ENCODE peak calls at places on chromosome 12, in eight cellular contexts. Z is IMR-90, W is HCT116, T is K562, S is uterus, A is heart left ventricle, X is esophagus squamous epithelium, H is ovary. B is an unnamed sample.

GRCh38 chr12:31524791-31525495 is 66.0 kb downstream of the DENND5B start:
- DNase-seq in Z (peak; percentile 79), W (peak; percentile 13), T (no peak), S (no peak), A (no peak), X (no peak), H (no peak), B (no peak)

GRCh38 chr12:42968426-42968825 is 378.9 kb upstream of the PRICKLE1 start:
- DNase-seq in Z (peak; percentile 44), W (no peak), T (no peak), S (no peak), A (no peak), X (no peak), H (no peak), B (no peak)

GRCh38 chr12:67663121-67663520 is 14.6 kb downstream of the DYRK2 start:
- DNase-seq in Z (peak; percentile 97), W (no peak), T (no peak), S (no peak), A (no peak), X (no peak), H (no peak), B (no peak)

GRCh38 chr12:132642846-132643835 is 24.6 kb downstream of the P2RX2 start:
- DNase-seq in Z (no peak), W (no peak), T (no peak), S (no peak), A (no peak), X (no peak), H (no peak), B (no peak)

GRCh38 chr12:65432606-65433005 is 154.1 kb downstream of the MSRB3 start:
- DNase-seq in Z (no peak), W (no peak), T (no peak), S (no peak), A (no peak), X (no peak), H (no peak), B (no peak)

GRCh38 chr12:12534975-12535374 is 27.7 kb downstream of the DUSP16 start:
- DNase-seq in Z (no peak), W (no peak), T (no peak), S (no peak), A (no peak), X (no peak), H (no peak), B (no peak)

GRCh38 chr12:70255311-70255710 is 12.1 kb downstream of the CNOT2 start:
- DNase-seq in Z (peak; percentile 54), W (no peak), T (no peak), S (no peak), A (no peak), X (no peak), H (no peak), B (no peak)

GRCh38 chr12:87827638-87828264 is 201.4 kb downstream of the C12orf50 start:
- DNase-seq in Z (peak; percentile 86), W (peak; percentile 64), T (no peak), S (no peak), A (no peak), X (no peak), H (no peak), B (no peak)

GRCh38 chr12:122508163-122508562 is 7.4 kb upstream of the ZCCHC8 start:
- DNase-seq in Z (no peak), W (no peak), T (no peak), S (no peak), A (no peak), X (no peak), H (no peak), B (no peak)

GRCh38 chr12:20248646-20249045 is 119.7 kb upstream of the PDE3A start:
- DNase-seq in Z (no peak), W (no peak), T (no peak), S (no peak), A (no peak), X (no peak), H (no peak), B (no peak)

GRCh38 chr12:5623411-5623810 is 191.5 kb downstream of the NTF3 start:
- DNase-seq in Z (no peak), W (no peak), T (no peak), S (no peak), A (no peak), X (no peak), H (no peak), B (no peak)

GRCh38 chr12:104458645-104459555 is 2.2 kb downstream of the CHST11 start:
- DNase-seq in Z (no peak), W (no peak), T (peak; percentile 30), S (peak; percentile 24), A (no peak), X (no peak), H (peak; percentile 44), B (peak; percentile 14)

GRCh38 chr12:57616383-57617101 is 5.3 kb downstream of the ARHGEF25 start:
- DNase-seq in Z (peak; percentile 62), W (no peak), T (no peak), S (peak; percentile 26), A (no peak), X (no peak), H (no peak), B (no peak)

GRCh38 chr12:47767197-47767724 is 5.8 kb upstream of the SLC48A1 start:
- DNase-seq in Z (peak; percentile 19), W (peak; percentile 52), T (peak; percentile 51), S (no peak), A (peak; percentile 66), X (no peak), H (no peak), B (peak; percentile 52)

GRCh38 chr12:40996091-40996490 is 192.0 kb upstream of the PDZRN4 start:
- DNase-seq in Z (no peak), W (no peak), T (no peak), S (no peak), A (no peak), X (no peak), H (no peak), B (no peak)

GRCh38 chr12:118302053-118302452 is 70.7 kb downstream of the TAOK3 start:
- DNase-seq in Z (peak; percentile 53), W (no peak), T (no peak), S (no peak), A (no peak), X (no peak), H (no peak), B (no peak)

GRCh38 chr12:118304093-118304492 is 68.6 kb downstream of the TAOK3 start:
- DNase-seq in Z (no peak), W (no peak), T (no peak), S (no peak), A (no peak), X (no peak), H (no peak), B (no peak)

GRCh38 chr12:118311666-118312065 is 61.0 kb downstream of the TAOK3 start:
- DNase-seq in Z (no peak), W (no peak), T (no peak), S (no peak), A (no peak), X (no peak), H (no peak), B (no peak)

GRCh38 chr12:118310320-118310719 is 62.4 kb downstream of the TAOK3 start:
- DNase-seq in Z (no peak), W (no peak), T (no peak), S (no peak), A (no peak), X (no peak), H (no peak), B (no peak)

DNA sequence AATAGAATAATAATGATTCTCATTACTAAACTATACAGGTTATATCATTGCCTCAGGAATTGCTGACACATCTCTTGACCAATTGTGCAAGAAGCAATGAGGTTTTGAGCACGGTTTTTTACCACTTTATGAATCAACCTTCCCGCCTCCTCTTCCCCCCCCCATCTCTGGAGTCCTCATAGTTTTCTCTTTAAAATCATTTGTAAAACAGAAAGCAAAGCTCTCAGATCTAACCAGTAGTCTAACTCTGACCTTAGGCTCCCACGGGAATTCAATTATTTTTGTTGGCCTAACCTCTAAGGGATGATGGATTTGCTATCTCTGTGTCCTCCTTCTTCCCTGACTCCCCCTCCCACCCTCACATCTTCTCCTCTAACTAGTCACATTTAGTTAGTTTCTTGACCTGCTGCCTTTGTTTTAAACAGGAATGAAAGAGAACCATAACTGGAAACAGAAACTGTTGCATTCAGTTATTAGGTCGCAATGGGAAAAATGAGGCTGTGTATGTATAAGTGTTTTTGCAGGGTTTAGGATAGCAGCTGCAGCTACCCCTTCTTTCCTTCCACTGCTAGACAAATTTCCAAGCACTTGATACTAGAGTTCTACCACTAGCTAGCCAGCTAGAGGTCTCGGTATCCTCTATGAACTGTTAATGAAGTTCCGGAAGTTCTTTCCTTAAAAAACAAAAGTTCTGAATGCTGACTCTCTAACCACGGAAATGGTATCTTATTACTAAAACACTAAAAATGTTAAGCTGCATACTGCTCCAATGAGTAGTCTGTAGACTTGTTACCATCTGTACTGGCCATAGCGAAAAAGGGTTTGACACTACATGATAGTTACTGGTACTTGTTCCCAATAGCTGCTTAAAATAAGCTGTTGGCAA is 65.4 kb downstream of the TAOK3 start:
- DNase-seq in Z (peak; percentile 95), W (no peak), T (no peak), S (peak; percentile 46), A (peak; percentile 20), X (no peak), H (no peak), B (no peak)
- TF ChIP-seq POLR2A in Z (peak; percentile 73), W (no peak), T (no peak), S (no peak), A (no peak), X (no peak), H (no peak), B (no peak)

GRCh38 chr12:68918960-68919359 is 14.0 kb downstream of the CPM start:
- DNase-seq in Z (no peak), W (no peak), T (no peak), S (no peak), A (no peak), X (no peak), H (no peak), B (no peak)
- H3K27ac ChIP-seq in Z (no peak overlapping the region), W (no peak overlapping the region), T (no peak overlapping the region), S (no peak overlapping the region), A (no peak overlapping the region), X (no peak overlapping the region), H (no peak overlapping the region), B (no peak overlapping the region)

GRCh38 chr12:101696477-101697196 is 803 bp upstream of the CHPT1 start:
- DNase-seq in Z (no peak), W (no peak), T (peak; percentile 75), S (peak; percentile 24), A (peak; percentile 76), X (no peak), H (peak; percentile 38), B (peak; percentile 45)
- TF ChIP-seq POLR2A in Z (no peak), W (no peak), T (peak; percentile 9), S (no peak), A (no peak), X (no peak), H (no peak), B (no peak)

DNA sequence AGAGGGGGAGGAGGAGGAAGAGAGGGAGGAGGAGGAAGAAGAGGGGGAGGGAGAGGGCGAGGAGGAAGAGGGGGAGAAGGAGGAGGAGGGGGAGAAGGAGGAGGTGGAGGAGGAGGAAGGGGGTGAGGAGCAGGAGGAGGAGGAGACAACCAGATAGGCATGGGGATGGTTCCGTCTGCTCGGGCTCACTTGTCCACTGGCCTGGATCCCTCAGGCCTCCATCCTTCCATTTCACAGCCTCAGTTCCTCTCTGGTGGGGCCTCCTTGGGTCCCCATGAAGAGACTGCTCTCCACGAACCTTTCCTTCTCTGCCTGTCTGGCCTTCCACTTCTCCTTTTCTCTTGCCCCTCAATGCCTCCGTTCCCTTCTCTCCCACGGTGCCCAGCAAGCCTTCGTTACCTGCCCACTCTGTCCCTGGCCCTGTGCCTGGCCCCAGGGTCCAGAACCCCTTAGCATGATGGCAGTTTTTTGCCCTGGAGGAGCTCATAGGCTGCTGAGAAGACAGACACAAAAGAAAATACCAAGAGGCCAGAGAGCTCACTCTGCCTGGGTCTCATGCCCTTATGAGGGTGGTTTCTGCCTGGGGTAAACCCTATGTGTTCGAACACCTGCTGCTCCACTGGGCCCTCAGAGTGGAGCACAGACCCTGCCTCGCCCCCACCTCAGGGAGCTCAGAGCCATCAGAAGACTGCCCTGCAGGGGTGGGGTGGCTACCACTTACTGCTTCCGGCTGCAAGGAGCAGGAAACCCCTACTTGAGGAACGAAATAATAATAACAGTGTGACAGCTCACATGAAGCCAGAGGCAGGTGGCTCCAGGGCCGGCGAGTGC is 11.7 kb upstream of the CACNA2D4 start:
- DNase-seq in Z (no peak), W (no peak), T (no peak), S (peak; percentile 11), A (no peak), X (no peak), H (no peak), B (no peak)
- H3K27ac ChIP-seq in Z (no peak overlapping the region), W (no peak overlapping the region), T (no peak overlapping the region), S (no peak overlapping the region), A (no peak overlapping the region), X (no peak overlapping the region), H (no peak overlapping the region), B (no peak overlapping the region)

B was measured in prostate gland.